ENCODE peak calls at places on chromosomes 6 and 20, in four cellular contexts. K, O, G and Y are unnamed samples.

GRCh38 chr20:47118641-47119040 is 224.0 kb downstream of the EYA2 start:
- DNase-seq in G (no peak), K (no peak), O (no peak), Y (no peak)

GRCh38 chr6:140040391-140040790 is 665.9 kb upstream of the CITED2 start:
- DNase-seq in K (no peak), O (peak; percentile 5), G (peak; percentile 53), Y (no peak)

GRCh38 chr6:161493731-161494130 is 219.9 kb upstream of the AGPAT4 start:
- DNase-seq in O (no peak), G (no peak), K (no peak), Y (no peak)

GRCh38 chr6:110619275-110619908 is 143.0 kb upstream of the SLC22A16 start:
- DNase-seq in O (no peak), G (no peak), K (no peak), Y (no peak)

GRCh38 chr6:113819169-113819830 is 37.8 kb upstream of the MARCKS start:
- DNase-seq in K (no peak), G (no peak), O (no peak), Y (no peak)

GRCh38 chr6:13190391-13190790 is 137.9 kb downstream of the TBC1D7 start:
- DNase-seq in O (no peak), G (no peak), K (no peak), Y (no peak)

GRCh38 chr20:38889792-38890496 is 36.3 kb upstream of the FAM83D start:
- DNase-seq in K (no peak), G (no peak), O (no peak), Y (no peak)

GRCh38 chr6:168031411-168032382 is 34.2 kb downstream of the KIF25 start:
- DNase-seq in G (no peak), O (no peak), K (no peak), Y (no peak)

GRCh38 chr6:38639498-38640215 is at the start of gene BTBD9:
- DNase-seq in O (peak; percentile 89), K (peak; percentile 89), G (peak; percentile 86), Y (peak; percentile 90)

GRCh38 chr6:36713846-36714245 is 16.2 kb downstream of the RAB44 start:
- DNase-seq in G (no peak), O (no peak), K (no peak), Y (no peak)

GRCh38 chr6:166809721-166810120 is 146.6 kb downstream of the RNASET2 start:
- DNase-seq in O (no peak), G (no peak), K (no peak), Y (no peak)

GRCh38 chr6:134021396-134022122 is 30.9 kb downstream of the SLC2A12 start:
- DNase-seq in K (peak; percentile 12), O (no peak), G (no peak), Y (no peak)

GRCh38 chr6:161919711-161920110 is 645.9 kb upstream of the AGPAT4 start:
- DNase-seq in K (no peak), G (no peak), O (no peak), Y (no peak)

GRCh38 chr6:56649782-56650181 is 7.1 kb upstream of the DST start:
- DNase-seq in O (no peak), K (no peak), G (peak; percentile 32), Y (no peak)

GRCh38 chr20:48824830-48825550 is 2.8 kb downstream of the PREX1 start:
- DNase-seq in G (no peak), O (peak; percentile 30), K (no peak), Y (no peak)

GRCh38 chr20:40883097-40883496 is 145.5 kb upstream of the TOP1 start:
- DNase-seq in K (no peak), O (no peak), G (no peak), Y (no peak)

GRCh38 chr6:13431861-13432465 is 55.4 kb downstream of the GFOD1 start:
- DNase-seq in K (peak; percentile 43), G (peak; percentile 53), O (peak; percentile 77), Y (no peak)

GRCh38 chr20:51398083-51398482 is 144.4 kb downstream of the NFATC2 start:
- DNase-seq in K (no peak), O (no peak), G (no peak), Y (no peak)

GRCh38 chr20:43220612-43221011 is 30.9 kb upstream of the PTPRT start:
- DNase-seq in K (no peak), G (peak; percentile 63), O (no peak), Y (no peak)

GRCh38 chr6:52102330-52102932 is 15.0 kb upstream of the PKHD1 start:
- DNase-seq in G (no peak), K (no peak), O (no peak), Y (no peak)

GRCh38 chr20:37994512-37994911 is 38.7 kb downstream of the TTI1 start:
- DNase-seq in G (peak; percentile 71), O (no peak), K (no peak), Y (no peak)

GRCh38 chr20:38222231-38222922 is 38.2 kb downstream of the KIAA1755 start:
- DNase-seq in K (peak; percentile 81), G (peak; percentile 64), O (peak; percentile 59), Y (peak; percentile 86)

GRCh38 chr6:10313799-10314162 is 101.1 kb downstream of the TFAP2A start:
- DNase-seq in O (no peak), K (no peak), G (no peak), Y (no peak)

GRCh38 chr6:3627501-3627900 is 124.0 kb downstream of the PXDC1 start:
- DNase-seq in G (no peak), K (no peak), O (no peak), Y (no peak)

GRCh38 chr20:37259865-37260264 is 1.7 kb downstream of the GHRH start:
- DNase-seq in K (no peak), G (no peak), O (no peak), Y (no peak)

GRCh38 chr6:13733178-13733851 is 21.7 kb upstream of the RANBP9 start:
- DNase-seq in O (no peak), K (no peak), G (peak; percentile 92), Y (no peak)

GRCh38 chr20:17868146-17868545 is 100.4 kb downstream of the SNX5 start:
- DNase-seq in O (no peak), K (no peak), G (no peak), Y (no peak)

GRCh38 chr20:42270539-42270938 is 652.4 kb upstream of the CHD6 start:
- DNase-seq in G (no peak), K (no peak), O (no peak), Y (no peak)

GRCh38 chr20:56117350-56117749 is 112.0 kb upstream of the CBLN4 start:
- DNase-seq in G (no peak), O (no peak), K (no peak), Y (no peak)
- TF ChIP-seq CTCF in G (no peak), O (no peak), K (no peak), Y (no peak)

GRCh38 chr20:36017034-36017951 is 48.9 kb downstream of the CNBD2 start:
- DNase-seq in G (peak; percentile 74), K (no peak), O (no peak), Y (no peak)
- TF ChIP-seq CTCF in G (no peak), K (no peak), O (no peak), Y (no peak)

DNA sequence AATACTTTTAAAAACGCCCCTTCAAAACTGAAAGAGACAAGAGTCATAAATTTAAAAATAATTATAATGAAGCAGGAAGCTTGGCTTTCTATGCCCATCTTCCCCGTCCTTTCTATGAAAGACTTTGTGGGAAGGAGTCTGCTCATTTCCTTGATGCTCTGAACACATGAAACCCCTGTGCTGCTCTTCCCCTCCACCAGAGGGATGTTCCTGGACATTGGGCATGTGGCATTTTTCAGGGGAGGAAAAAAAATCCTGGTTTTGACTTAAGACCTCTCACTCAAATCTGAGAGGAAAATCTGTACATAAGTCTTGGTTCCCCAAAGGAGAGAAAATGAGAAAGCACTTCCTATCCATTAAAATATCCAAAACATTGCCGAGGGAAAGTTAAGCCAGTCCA is 393.0 kb downstream of the PAX1 start:
- DNase-seq in O (no peak), K (no peak), G (no peak), Y (no peak)
- TF ChIP-seq CTCF in O (no peak), K (no peak), G (no peak), Y (no peak)

GRCh38 chr6:124792386-124792785 is 169.9 kb upstream of the RNF217 start:
- DNase-seq in G (no peak), O (no peak), K (no peak), Y (no peak)

GRCh38 chr6:124798942-124799496 is 163.2 kb upstream of the RNF217 start:
- DNase-seq in K (no peak), O (no peak), G (peak; percentile 3), Y (no peak)

GRCh38 chr6:124799638-124800037 is 162.6 kb upstream of the RNF217 start:
- DNase-seq in O (no peak), G (no peak), K (no peak), Y (no peak)

GRCh38 chr6:124793406-124793805 is 168.8 kb upstream of the RNF217 start:
- DNase-seq in O (no peak), G (peak; percentile 3), K (no peak), Y (no peak)

GRCh38 chr6:124795879-124796838 is 166.1 kb upstream of the RNF217 start:
- DNase-seq in K (peak; percentile 3), O (peak; percentile 14), G (peak; percentile 35), Y (no peak)
- TF ChIP-seq CTCF in K (no peak), O (peak; percentile 27), G (peak; percentile 51), Y (no peak)

GRCh38 chr6:41021832-41022231 is 17.2 kb downstream of the UNC5CL start:
- DNase-seq in K (no peak), G (peak; percentile 38), O (no peak), Y (no peak)
- TF ChIP-seq CTCF in K (no peak), G (peak; percentile 19), O (no peak), Y (no peak)

DNA sequence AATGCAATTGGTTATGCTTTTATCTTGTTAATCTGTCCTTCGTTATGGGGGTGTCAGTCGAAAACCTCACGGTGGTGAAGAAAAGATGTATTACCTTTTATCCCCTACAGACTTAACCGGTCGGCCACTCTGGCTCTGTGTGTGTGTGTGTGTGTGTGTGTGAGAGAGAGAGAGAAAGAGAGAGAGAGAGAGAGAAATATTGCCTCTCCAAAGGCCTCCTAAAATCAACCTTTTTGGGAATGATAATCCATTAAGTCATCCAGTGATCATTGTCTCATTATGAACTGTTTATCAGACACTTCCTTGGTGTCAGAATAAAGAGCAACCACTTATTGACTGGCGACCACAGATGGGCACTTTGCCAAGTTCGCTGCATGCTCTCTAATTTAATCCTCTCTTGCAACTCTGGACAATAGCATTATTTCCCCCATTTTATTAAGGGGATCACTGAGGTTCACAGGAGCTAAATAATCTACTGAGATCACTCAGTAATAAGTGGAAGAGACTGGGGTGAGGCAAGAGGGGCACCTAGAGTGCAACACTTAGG is 30.7 kb downstream of the SLC35D3 start:
- DNase-seq in G (no peak), O (no peak), K (no peak), Y (no peak)
- TF ChIP-seq CTCF in G (no peak), O (no peak), K (no peak), Y (no peak)

GRCh38 chr6:32095338-32096086 is 13.6 kb downstream of the TNXB start:
- DNase-seq in O (no peak), K (no peak), G (no peak), Y (no peak)
- TF ChIP-seq CTCF in O (no peak), K (no peak), G (peak; percentile 3), Y (no peak)

GRCh38 chr6:93035756-93036155 is 383.6 kb downstream of the EPHA7 start:
- DNase-seq in O (no peak), K (no peak), G (no peak), Y (no peak)

GRCh38 chr6:93040375-93040774 is 379.0 kb downstream of the EPHA7 start:
- DNase-seq in O (no peak), G (peak; percentile 62), K (no peak), Y (no peak)

GRCh38 chr6:93036835-93037234 is 382.5 kb downstream of the EPHA7 start:
- DNase-seq in G (peak; percentile 59), O (peak; percentile 17), K (no peak), Y (no peak)
- TF ChIP-seq CTCF in G (peak; percentile 59), O (peak; percentile 31), K (peak; percentile 27), Y (no peak)